ENCODE peak calls at places on chromosomes 13 and 19, in four cellular contexts. X is RWPE1, O is kidney, F is Calu3. I is an unnamed sample.

GRCh38 chr19:7562646-7563393 is 27.3 kb downstream of the PNPLA6 start:
- DNase-seq in X (no peak), O (no peak), F (no peak), I (no peak)

GRCh38 chr13:67134322-67135129 is 95.6 kb downstream of the PCDH9 start:
- DNase-seq in X (no peak), O (no peak), F (no peak), I (no peak)

GRCh38 chr13:32537580-32538233 is 888 bp downstream of the N4BP2L2 start:
- DNase-seq in X (no peak), O (peak), F (peak), I (no peak)

GRCh38 chr19:45505151-45505995 is 1.9 kb upstream of the VASP start:
- DNase-seq in X (no peak), O (no peak), F (no peak), I (no peak)

GRCh38 chr19:45117167-45117594 is 24.2 kb downstream of the PPP1R37 start:
- DNase-seq in X (no peak), O (no peak), F (no peak), I (no peak)

GRCh38 chr13:101919541-101920306 is 467.2 kb downstream of the ITGBL1 start:
- DNase-seq in X (no peak), O (no peak), F (peak), I (no peak)

GRCh38 chr13:63327584-63327983 is 1911.9 kb upstream of the PCDH20 start:
- DNase-seq in X (no peak), O (no peak), F (no peak), I (no peak)

GRCh38 chr19:4386038-4386782 is 14.1 kb downstream of the SH3GL1 start:
- DNase-seq in X (no peak), O (no peak), F (no peak), I (no peak)

GRCh38 chr13:76969488-76970365 is 21.4 kb downstream of the ACOD1 start:
- DNase-seq in X (peak), O (no peak), F (no peak), I (no peak)

GRCh38 chr13:38804536-38804935 is 117.7 kb downstream of the FREM2 start:
- DNase-seq in X (peak), O (no peak), F (peak), I (no peak)

GRCh38 chr13:55234311-55234710 is 1906.4 kb upstream of the PRR20A start:
- DNase-seq in X (no peak), O (no peak), F (no peak), I (no peak)

GRCh38 chr13:55229906-55230569 is 1910.7 kb upstream of the PRR20A start:
- DNase-seq in X (no peak), O (no peak), F (no peak), I (no peak)

GRCh38 chr13:55230570-55230908 is 1910.2 kb upstream of the PRR20A start:
- DNase-seq in X (peak), O (no peak), F (no peak), I (no peak)
- TF ChIP-seq CTCF in X (no peak), O (no peak), F (no peak), I (no peak)

GRCh38 chr19:30882411-30883005 is 466.7 kb downstream of the TSHZ3 start:
- DNase-seq in X (no peak), O (no peak), F (no peak), I (no peak)
- TF ChIP-seq CTCF in X (no peak), O (no peak), F (no peak), I (no peak)

GRCh38 chr13:110885966-110886365 is 28.9 kb downstream of the ANKRD10 start:
- DNase-seq in X (no peak), O (no peak), F (no peak), I (no peak)
- TF ChIP-seq CTCF in X (no peak), O (no peak), F (no peak), I (no peak)

GRCh38 chr19:41967056-41967783 is 8.1 kb upstream of the RABAC1 start:
- DNase-seq in X (no peak), O (no peak), F (no peak), I (no peak)

GRCh38 chr19:41960973-41961372 is 1.9 kb upstream of the RABAC1 start:
- DNase-seq in X (no peak), O (no peak), F (no peak), I (no peak)

GRCh38 chr19:41969196-41969595 is 10.1 kb upstream of the RABAC1 start:
- DNase-seq in X (no peak), O (no peak), F (no peak), I (no peak)

GRCh38 chr19:41968751-41969150 is 9.6 kb upstream of the RABAC1 start:
- DNase-seq in X (no peak), O (no peak), F (no peak), I (no peak)

DNA sequence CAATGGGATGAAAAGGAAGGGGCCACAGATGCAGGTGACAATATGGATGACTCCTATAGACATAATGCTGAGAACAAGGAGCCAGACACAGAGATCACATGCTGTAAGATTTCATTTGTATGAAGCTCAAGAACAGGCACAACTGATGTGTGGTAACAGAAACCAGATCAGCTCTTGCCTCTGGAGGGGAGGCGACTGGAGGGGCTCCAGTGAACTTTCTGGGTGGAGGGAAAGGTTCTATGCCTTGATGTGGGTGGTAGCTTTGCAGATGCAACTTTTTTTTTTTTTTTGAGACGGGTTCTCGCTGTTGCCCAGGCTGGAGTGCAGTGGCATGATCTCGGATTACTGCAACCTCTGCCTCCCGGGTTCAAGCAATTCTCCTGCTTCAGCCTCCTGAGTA is 6.0 kb upstream of the RABAC1 start:
- DNase-seq in X (no peak), O (no peak), F (no peak), I (no peak)
- TF ChIP-seq CTCF in X (no peak), O (no peak), F (no peak), I (no peak)

GRCh38 chr19:2543463-2544442 is 67.8 kb downstream of the GADD45B start:
- DNase-seq in X (peak), O (peak), F (peak), I (peak)
- TF ChIP-seq CTCF in X (peak), O (peak), F (no peak), I (peak)

DNA sequence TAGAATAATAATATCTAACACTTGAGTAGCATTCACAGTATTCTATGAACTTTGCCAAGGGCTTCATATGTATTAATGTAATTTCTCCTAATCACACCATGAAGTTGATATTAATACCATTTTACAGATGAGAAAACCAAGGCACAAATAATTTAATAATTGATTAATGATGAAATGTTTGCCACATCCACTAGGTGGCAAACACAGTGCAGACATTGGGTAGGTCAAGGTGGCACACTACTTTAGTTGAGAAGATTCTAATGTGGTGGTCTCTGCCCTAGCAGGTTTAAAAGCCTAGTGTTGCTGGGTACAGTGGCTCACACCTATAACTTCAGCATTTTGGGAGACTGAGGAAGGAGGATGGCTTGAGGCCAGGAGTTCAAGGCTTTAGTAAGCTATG is 412.4 kb downstream of the SUCLA2 start:
- DNase-seq in X (no peak), O (no peak), F (no peak), I (no peak)
- TF ChIP-seq CTCF in X (no peak), O (no peak), F (no peak), I (peak)

GRCh38 chr19:42529248-42529764 is 1.0 kb upstream of the CEACAM1 start:
- DNase-seq in X (peak), O (no peak), F (peak), I (no peak)
- TF ChIP-seq CTCF in X (peak), O (peak), F (peak), I (peak)

DNA sequence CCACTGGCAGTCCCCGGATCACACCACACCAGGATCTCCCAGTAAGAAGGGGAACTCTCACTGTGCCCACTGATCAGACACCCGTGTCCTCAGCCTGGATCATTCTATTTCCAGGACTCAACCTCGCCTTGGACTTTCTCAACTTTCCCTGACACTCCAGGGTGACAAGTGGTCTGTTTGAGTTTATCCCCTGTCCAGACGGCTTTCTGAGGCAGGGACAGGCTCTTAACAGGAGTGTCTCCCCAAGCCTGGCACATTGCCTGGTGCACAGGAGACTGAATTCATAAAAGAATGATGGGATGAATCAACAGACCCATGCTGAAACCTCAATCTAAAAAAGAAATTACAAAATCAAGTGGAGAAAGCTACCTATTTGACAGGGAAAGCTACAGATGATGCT is 606.6 kb downstream of the EFNB2 start:
- DNase-seq in X (no peak), O (no peak), F (no peak), I (no peak)
- TF ChIP-seq CTCF in X (no peak), O (no peak), F (no peak), I (no peak)

DNA sequence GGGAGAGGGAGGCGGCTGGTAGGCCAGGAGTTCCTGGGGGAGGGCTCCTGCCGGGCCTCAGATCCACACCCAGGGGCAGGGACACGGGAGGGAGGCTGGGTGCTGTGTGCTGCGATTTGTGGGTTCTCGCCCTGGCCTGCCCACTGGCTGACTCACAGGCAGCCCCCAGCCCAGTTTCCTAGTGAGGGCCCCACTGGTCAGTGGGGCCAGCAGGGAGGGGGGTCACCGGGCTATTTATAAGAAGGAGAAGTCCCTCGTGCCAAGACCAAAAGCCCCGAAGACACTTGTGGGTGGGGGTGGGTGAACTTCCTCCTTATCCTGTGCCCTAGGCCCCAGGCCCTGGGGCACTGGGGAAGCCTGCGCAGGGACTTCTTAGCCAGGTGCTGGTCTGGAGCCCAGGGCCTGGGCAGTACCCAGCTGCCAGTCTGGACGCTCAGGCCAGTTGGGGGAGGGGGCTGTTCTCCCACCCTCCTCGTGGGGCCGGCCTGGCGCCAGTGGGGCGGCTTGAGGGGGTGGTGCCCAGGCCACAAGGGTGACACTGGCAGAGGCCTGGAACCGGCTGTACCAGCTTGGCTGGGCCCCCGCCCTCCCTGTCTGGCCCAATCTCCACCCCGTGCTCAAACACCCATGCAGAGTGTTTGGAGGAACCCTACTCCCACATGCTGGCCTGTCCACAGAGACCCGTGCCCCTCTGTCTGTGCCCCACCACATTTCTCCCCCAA is 5.0 kb upstream of the JUNB start:
- DNase-seq in X (peak), O (peak), F (peak), I (no peak)
- TF ChIP-seq CTCF in X (no peak), O (no peak), F (no peak), I (no peak)

GRCh38 chr19:10895920-10896319 is 24.6 kb downstream of the CARM1 start:
- DNase-seq in X (no peak), O (no peak), F (no peak), I (no peak)
- TF ChIP-seq CTCF in X (no peak), O (no peak), F (no peak), I (no peak)